ENCODE peak calls at places on chromosomes 2 and 18, in four cellular contexts. G, E, X and O are unnamed samples.

GRCh38 chr2:43539991-43540860 is 55.6 kb downstream of the THADA start:
- DNase-seq in G (peak), E (peak), X (no peak), O (no peak)

GRCh38 chr2:235868645-235869044 is 299.5 kb downstream of the GBX2 start:
- DNase-seq in E (peak), X (no peak), G (no peak), O (no peak)

GRCh38 chr2:241009191-241009590 is 10.8 kb downstream of the SNED1 start:
- DNase-seq in X (peak), E (no peak), G (no peak), O (no peak)

GRCh38 chr2:128321421-128321775 is 2.7 kb upstream of the HS6ST1 start:
- DNase-seq in X (no peak), E (no peak), G (no peak), O (no peak)

GRCh38 chr2:33013684-33014110 is 66.9 kb downstream of the LTBP1 start:
- DNase-seq in G (no peak), E (peak), X (no peak), O (no peak)

GRCh38 chr2:237141556-237141955 is 55.9 kb downstream of the COPS8 start:
- DNase-seq in G (no peak), E (peak), X (no peak), O (no peak)

GRCh38 chr2:203893386-203893785 is 25.8 kb downstream of the CTLA4 start:
- DNase-seq in X (no peak), G (no peak), E (peak), O (no peak)

GRCh38 chr2:113370030-113370429 is 67.5 kb upstream of the ZNG1B start:
- DNase-seq in X (no peak), G (no peak), E (no peak), O (no peak)

GRCh38 chr2:241901500-241902351 is 32.2 kb downstream of the RTP5 start:
- DNase-seq in E (peak), X (no peak), G (peak), O (no peak)

GRCh38 chr2:11998626-11999378 is 252.4 kb downstream of the LPIN1 start:
- DNase-seq in G (no peak), X (no peak), E (no peak), O (no peak)

GRCh38 chr2:120613742-120614481 is 121.8 kb upstream of the GLI2 start:
- DNase-seq in X (no peak), G (no peak), E (peak), O (no peak)

GRCh38 chr2:140650825-140651224 is 1480.0 kb downstream of the LRP1B start:
- DNase-seq in X (no peak), G (no peak), E (peak), O (no peak)

GRCh38 chr2:226661789-226662545 is 137.7 kb downstream of the IRS1 start:
- DNase-seq in E (peak), G (no peak), X (no peak), O (no peak)

GRCh38 chr2:100011272-100011711 is 131.1 kb downstream of the AFF3 start:
- DNase-seq in G (no peak), X (no peak), E (peak), O (no peak)

GRCh38 chr2:110115291-110116032 is at the start of gene MALL:
- DNase-seq in G (peak), E (peak), X (peak), O (peak)

GRCh38 chr2:234911271-234911670 is 40.5 kb upstream of the SH3BP4 start:
- DNase-seq in G (no peak), E (peak), X (no peak), O (no peak)

GRCh38 chr2:189700681-189701080 is 26.2 kb downstream of the ANKAR start:
- DNase-seq in E (no peak), G (no peak), X (no peak), O (no peak)

GRCh38 chr2:189696223-189696622 is 21.8 kb downstream of the ANKAR start:
- DNase-seq in E (no peak), X (no peak), G (no peak), O (no peak)

GRCh38 chr2:189698020-189698887 is 23.8 kb downstream of the ANKAR start:
- DNase-seq in X (no peak), E (peak), G (peak), O (no peak)

DNA sequence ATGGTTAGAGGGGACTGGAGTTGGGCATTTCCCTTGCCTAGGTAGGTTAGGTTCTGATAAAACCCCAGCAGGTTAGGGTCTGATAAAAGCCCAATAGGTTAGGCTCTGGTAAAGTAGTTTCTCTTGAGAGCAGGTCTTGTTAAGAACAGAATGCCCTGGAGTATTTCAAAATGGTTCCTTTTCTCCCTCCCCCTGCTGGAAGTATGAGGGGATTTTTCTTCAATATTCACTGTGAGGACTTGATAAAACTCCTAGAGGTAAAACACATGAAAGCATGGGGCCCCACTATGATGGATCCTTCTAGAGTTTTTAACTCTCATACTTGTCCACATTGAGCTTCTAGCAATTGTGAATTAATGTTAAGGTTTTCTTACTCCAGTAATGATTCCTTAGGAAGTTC is 27.6 kb downstream of the ANKAR start:
- DNase-seq in E (no peak), G (no peak), X (no peak), O (no peak)
- TF ChIP-seq CTCF in E (peak), G (no peak), X (peak), O (peak)

DNA sequence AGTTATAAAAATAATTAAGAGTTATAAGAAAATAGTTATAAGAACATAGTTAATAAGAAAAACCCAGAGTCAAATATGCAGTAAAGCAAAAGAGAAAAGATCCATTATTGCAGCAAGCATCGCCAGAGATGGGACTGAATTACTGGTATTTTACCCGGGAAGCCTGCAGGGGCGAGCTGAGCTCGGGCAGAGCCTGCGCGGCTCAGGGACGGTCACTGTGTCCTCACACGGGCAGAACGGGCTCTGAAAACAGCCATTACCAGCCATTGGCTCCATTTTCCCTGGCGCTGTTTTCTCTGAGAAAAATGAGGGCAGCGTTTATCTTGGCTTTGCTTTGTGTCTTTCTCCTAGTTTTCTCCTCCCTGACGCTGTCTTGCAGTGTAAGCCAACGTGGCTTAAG is 95.3 kb upstream of the ALKAL2 start:
- DNase-seq in G (no peak), E (no peak), X (no peak), O (peak)
- TF ChIP-seq CTCF in G (no peak), E (no peak), X (peak), O (peak)

GRCh38 chr2:171225302-171225980 is 64.7 kb upstream of the TLK1 start:
- DNase-seq in G (no peak), E (peak), X (no peak), O (no peak)
- TF ChIP-seq CTCF in G (no peak), E (peak), X (no peak), O (no peak)

DNA sequence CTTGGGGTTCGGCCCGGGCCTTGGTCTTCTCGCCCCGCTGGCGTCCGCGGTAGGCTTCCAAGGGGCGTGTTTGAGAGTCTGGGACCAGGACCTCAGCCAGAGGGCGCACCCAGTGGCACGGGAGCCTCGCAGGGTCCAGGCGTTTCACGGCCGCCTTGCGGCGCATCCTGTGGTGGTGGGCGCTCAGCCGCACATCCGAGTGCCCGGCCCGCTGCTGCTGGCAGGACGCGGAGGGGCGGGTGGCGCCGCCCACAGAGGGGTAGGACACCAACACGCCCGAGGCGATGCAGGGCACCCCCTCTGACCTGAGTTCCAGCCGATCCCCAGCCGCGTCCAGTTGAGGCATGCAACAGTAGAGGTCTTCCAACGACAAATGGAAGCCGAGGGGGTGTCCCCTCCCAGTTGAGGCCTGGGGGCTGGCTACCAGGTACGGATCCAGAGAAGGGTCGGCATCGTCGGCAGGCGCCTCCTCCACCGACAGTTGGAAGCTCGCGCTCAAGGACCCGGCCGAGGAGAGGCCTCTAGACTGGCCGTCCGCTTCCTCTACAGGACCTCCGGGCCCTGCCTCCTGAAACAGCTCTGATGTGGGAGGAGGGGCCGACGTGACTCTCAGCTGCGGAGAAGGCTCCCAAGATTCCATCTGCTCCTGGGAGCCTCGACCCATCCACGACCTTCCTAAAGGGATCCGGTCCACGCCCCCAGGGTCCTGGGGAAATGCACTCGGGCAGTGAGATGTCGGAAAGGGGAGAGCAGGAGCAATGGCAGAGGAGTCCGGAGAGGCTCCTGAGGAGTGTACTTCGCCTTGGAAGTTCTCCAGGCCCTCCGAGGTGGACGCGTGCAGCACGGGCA is 6.3 kb downstream of the C2orf81 start:
- DNase-seq in E (no peak), G (peak), X (no peak), O (no peak)
- TF ChIP-seq CTCF in E (peak), G (peak), X (no peak), O (no peak)

GRCh38 chr2:232368311-232368731 is 10.2 kb upstream of the ALPP start:
- DNase-seq in G (no peak), X (no peak), E (no peak), O (no peak)

GRCh38 chr2:232369126-232369955 is 9.2 kb upstream of the ALPP start:
- DNase-seq in G (no peak), X (no peak), E (no peak), O (no peak)

GRCh38 chr2:232365621-232366321 is 12.8 kb upstream of the ALPP start:
- DNase-seq in X (no peak), G (no peak), E (no peak), O (peak)

GRCh38 chr2:232367016-232367415 is 11.5 kb upstream of the ALPP start:
- DNase-seq in X (no peak), E (no peak), G (no peak), O (no peak)

DNA sequence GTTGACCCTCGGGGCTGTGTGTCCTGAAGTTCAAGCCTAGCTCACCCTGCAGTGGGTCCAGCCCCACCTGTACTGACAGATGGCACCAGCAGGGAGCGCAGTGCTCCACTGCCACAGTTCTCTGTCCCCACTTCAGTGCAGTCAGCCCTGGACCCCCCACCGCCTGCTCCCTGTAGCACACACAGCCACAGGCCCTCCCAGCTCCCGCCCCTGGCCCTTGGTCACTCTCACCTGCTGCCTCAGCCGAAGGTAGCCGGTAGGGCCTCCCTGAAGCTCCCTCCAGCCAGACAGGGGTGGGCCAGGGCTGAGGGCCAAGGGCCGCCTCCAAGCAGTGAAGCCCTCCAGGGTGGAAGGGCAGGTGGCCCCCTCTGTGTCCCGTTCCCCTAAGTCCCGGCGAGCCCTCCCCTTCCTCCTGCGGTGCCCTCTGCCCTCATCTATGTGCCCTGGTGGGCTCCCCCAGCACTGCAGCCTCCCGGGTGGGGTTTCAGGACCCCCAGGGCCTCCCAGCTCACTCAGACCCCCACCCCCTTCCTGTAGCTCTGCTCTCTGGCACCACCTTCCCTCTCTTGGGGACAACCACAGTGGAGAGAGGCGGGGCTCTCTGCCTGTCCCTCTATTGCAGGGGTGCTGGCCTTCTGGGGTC is 10.8 kb upstream of the ALPP start:
- DNase-seq in G (no peak), X (no peak), E (no peak), O (no peak)
- TF ChIP-seq CTCF in G (no peak), X (peak), E (no peak), O (peak)

DNA sequence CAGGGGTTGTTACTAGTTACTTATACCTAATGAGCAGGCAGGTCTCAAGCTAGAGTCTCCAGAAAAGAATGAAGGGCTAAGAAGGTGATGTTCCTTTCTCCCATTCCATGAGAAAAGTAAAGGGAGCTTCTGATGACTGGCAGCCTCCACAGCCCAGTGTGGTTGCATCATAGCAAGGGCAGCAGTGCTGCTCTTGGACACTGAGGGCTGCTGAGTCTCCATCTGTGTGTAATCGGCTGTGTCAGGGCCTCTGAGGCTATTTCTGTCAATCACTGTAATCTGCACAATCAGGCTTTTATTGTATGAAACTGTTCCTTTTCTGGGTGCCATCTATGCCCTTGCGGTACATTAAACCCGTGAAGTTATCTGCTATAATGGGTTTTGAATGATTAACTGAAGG is 164.1 kb upstream of the FBXO11 start:
- DNase-seq in E (no peak), G (no peak), X (no peak), O (no peak)
- TF ChIP-seq CTCF in E (no peak), G (no peak), X (no peak), O (no peak)

GRCh38 chr2:119338282-119338681 is 28.4 kb downstream of the C2orf76 start:
- DNase-seq in X (no peak), E (no peak), G (no peak), O (no peak)

GRCh38 chr2:119338826-119339561 is 27.6 kb downstream of the C2orf76 start:
- DNase-seq in E (no peak), X (no peak), G (no peak), O (no peak)

GRCh38 chr2:119337749-119338148 is 28.9 kb downstream of the C2orf76 start:
- DNase-seq in G (no peak), X (no peak), E (no peak), O (no peak)

GRCh38 chr2:119339562-119339923 is 27.1 kb downstream of the C2orf76 start:
- DNase-seq in G (no peak), X (no peak), E (no peak), O (no peak)

GRCh38 chr2:119341684-119342083 is 24.9 kb downstream of the C2orf76 start:
- DNase-seq in X (no peak), E (no peak), G (no peak), O (no peak)
- TF ChIP-seq CTCF in X (no peak), E (no peak), G (no peak), O (no peak)

GRCh38 chr2:73292906-73293533 is 328 bp downstream of the EGR4 start:
- DNase-seq in X (no peak), G (no peak), E (no peak), O (no peak)

GRCh38 chr2:73291461-73292315 is 1.7 kb downstream of the EGR4 start:
- DNase-seq in X (no peak), G (no peak), E (no peak), O (no peak)

GRCh38 chr2:73294239-73294638 is 891 bp upstream of the EGR4 start:
- DNase-seq in X (no peak), E (no peak), G (no peak), O (no peak)

GRCh38 chr2:73292316-73292905 is 937 bp downstream of the EGR4 start:
- DNase-seq in E (no peak), X (no peak), G (no peak), O (no peak)

DNA sequence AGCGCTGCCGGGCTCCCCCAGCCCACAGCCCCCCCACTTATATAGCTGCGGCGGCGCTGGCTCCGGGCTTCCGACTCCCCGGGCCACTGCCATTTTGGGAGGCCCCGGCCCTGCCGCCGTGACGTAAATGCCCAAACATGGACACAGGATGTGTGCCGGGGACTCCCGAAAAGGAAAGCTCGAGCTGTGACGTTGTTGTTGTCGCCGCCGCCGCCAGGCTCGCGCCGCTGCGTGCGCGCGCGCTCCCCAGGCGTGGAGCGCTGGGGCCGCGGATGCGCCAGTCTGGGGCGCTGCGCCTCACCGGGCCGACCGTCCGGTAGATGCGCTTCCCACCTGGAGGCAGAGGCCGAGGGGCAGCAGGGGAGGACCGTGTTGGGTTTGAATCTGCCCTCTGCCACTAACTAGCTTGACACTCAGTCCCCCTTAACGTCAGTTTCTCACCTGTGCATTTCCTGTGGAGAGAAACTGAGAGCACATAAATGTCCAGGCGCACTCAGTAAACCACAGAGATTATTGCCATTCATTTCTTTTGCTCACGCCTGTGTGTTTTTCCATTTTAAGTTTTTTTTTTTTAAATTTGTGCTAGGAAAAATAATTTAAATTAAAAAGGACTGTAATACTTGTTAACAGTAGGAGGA is at the start of gene EGR4:
- DNase-seq in X (peak), G (peak), E (peak), O (peak)
- TF ChIP-seq CTCF in X (no peak), G (no peak), E (no peak), O (peak)

GRCh38 chr18:51624311-51624710 is 426.8 kb upstream of the MEX3C start:
- DNase-seq in E (no peak), G (no peak), X (no peak), O (no peak)

GRCh38 chr18:51619283-51619682 is 421.8 kb upstream of the MEX3C start:
- DNase-seq in G (no peak), X (no peak), E (no peak), O (no peak)

GRCh38 chr18:51622676-51623075 is 425.2 kb upstream of the MEX3C start:
- DNase-seq in E (no peak), G (no peak), X (no peak), O (no peak)

GRCh38 chr18:51623653-51624052 is 426.2 kb upstream of the MEX3C start:
- DNase-seq in E (no peak), G (no peak), X (no peak), O (no peak)

GRCh38 chr18:51621103-51621969 is 423.9 kb upstream of the MEX3C start:
- DNase-seq in G (peak), X (peak), E (peak), O (peak)
- TF ChIP-seq CTCF in G (peak), X (peak), E (peak), O (peak)